ENCODE peak calls at places on chromosomes 7 and 10, in six cellular contexts. One of them, this sample, is unnamed.

GRCh38 chr7:4951903-4952636 is 6.9 kb downstream of the MMD2 start:
- DNase-seq in sigmoid colon: no peak
- DNase-seq in breast epithelium: no peak
- DNase-seq in transverse colon: no peak
- DNase-seq in spleen: no peak
- DNase-seq in GM23338: peak; percentile 59
- DNase-seq in this sample: no peak

GRCh38 chr10:35409094-35409582 is 72.8 kb downstream of the CCNY start:
- DNase-seq in sigmoid colon: peak; percentile 80
- DNase-seq in breast epithelium: no peak
- DNase-seq in transverse colon: no peak
- DNase-seq in spleen: no peak
- DNase-seq in GM23338: no peak
- DNase-seq in this sample: no peak

GRCh38 chr10:36195364-36195763 is 553.3 kb upstream of the FZD8 start:
- DNase-seq in sigmoid colon: no peak
- DNase-seq in breast epithelium: no peak
- DNase-seq in transverse colon: no peak
- DNase-seq in spleen: no peak
- DNase-seq in GM23338: peak; percentile 30
- DNase-seq in this sample: no peak

GRCh38 chr7:83119496-83119895 is 43.2 kb downstream of the PCLO start:
- DNase-seq in sigmoid colon: no peak
- DNase-seq in breast epithelium: no peak
- DNase-seq in transverse colon: no peak
- DNase-seq in spleen: no peak
- DNase-seq in GM23338: no peak
- DNase-seq in this sample: no peak

GRCh38 chr10:103445767-103446567 is 6.2 kb downstream of the CALHM2 start:
- DNase-seq in sigmoid colon: peak; percentile 92
- DNase-seq in breast epithelium: peak; percentile 55
- DNase-seq in transverse colon: peak; percentile 31
- DNase-seq in spleen: no peak
- DNase-seq in GM23338: no peak
- DNase-seq in this sample: no peak

GRCh38 chr10:49419005-49419404 is 23.1 kb upstream of the DRGX start:
- DNase-seq in sigmoid colon: no peak
- DNase-seq in breast epithelium: peak; percentile 67
- DNase-seq in transverse colon: no peak
- DNase-seq in spleen: no peak
- DNase-seq in GM23338: peak; percentile 72
- DNase-seq in this sample: no peak

GRCh38 chr10:44977287-44978212 is 1.1 kb downstream of the DEPP1 start:
- DNase-seq in sigmoid colon: peak; percentile 69
- DNase-seq in breast epithelium: no peak
- DNase-seq in transverse colon: peak; percentile 20
- DNase-seq in spleen: peak; percentile 79
- DNase-seq in GM23338: no peak
- DNase-seq in this sample: no peak

GRCh38 chr10:44010873-44011602 is 362.4 kb upstream of the ZNF32 start:
- DNase-seq in sigmoid colon: no peak
- DNase-seq in breast epithelium: no peak
- DNase-seq in transverse colon: no peak
- DNase-seq in spleen: no peak
- DNase-seq in GM23338: no peak
- DNase-seq in this sample: peak; percentile 47

GRCh38 chr7:87217983-87218653 is 1.4 kb downstream of the TMEM243 start:
- DNase-seq in sigmoid colon: no peak
- DNase-seq in breast epithelium: no peak
- DNase-seq in transverse colon: no peak
- DNase-seq in spleen: no peak
- DNase-seq in GM23338: no peak
- DNase-seq in this sample: no peak

GRCh38 chr7:17305387-17306171 is 7.1 kb downstream of the AHR start:
- DNase-seq in sigmoid colon: no peak
- DNase-seq in breast epithelium: no peak
- DNase-seq in transverse colon: no peak
- DNase-seq in spleen: no peak
- DNase-seq in GM23338: no peak
- DNase-seq in this sample: no peak

GRCh38 chr10:27819781-27820531 is 74.3 kb upstream of the MKX start:
- DNase-seq in sigmoid colon: peak; percentile 64
- DNase-seq in breast epithelium: no peak
- DNase-seq in transverse colon: no peak
- DNase-seq in spleen: no peak
- DNase-seq in GM23338: no peak
- DNase-seq in this sample: no peak

GRCh38 chr7:82859106-82859850 is 303.4 kb downstream of the PCLO start:
- DNase-seq in sigmoid colon: no peak
- DNase-seq in breast epithelium: no peak
- DNase-seq in transverse colon: no peak
- DNase-seq in spleen: no peak
- DNase-seq in GM23338: no peak
- DNase-seq in this sample: no peak

GRCh38 chr7:18481776-18482175 is 13.8 kb upstream of the HDAC9 start:
- DNase-seq in sigmoid colon: no peak
- DNase-seq in breast epithelium: no peak
- DNase-seq in transverse colon: no peak
- DNase-seq in spleen: no peak
- DNase-seq in GM23338: no peak
- DNase-seq in this sample: no peak

GRCh38 chr7:101507791-101508252 is 121.3 kb downstream of the MYL10 start:
- DNase-seq in sigmoid colon: no peak
- DNase-seq in breast epithelium: no peak
- DNase-seq in transverse colon: peak; percentile 14
- DNase-seq in spleen: no peak
- DNase-seq in GM23338: peak; percentile 97
- DNase-seq in this sample: no peak

GRCh38 chr7:32481921-32482320 is 8.3 kb downstream of the LSM5 start:
- DNase-seq in sigmoid colon: no peak
- DNase-seq in breast epithelium: no peak
- DNase-seq in transverse colon: no peak
- DNase-seq in spleen: no peak
- DNase-seq in GM23338: no peak
- DNase-seq in this sample: no peak

GRCh38 chr7:86925221-86925620 is 134.2 kb downstream of the ELAPOR2 start:
- DNase-seq in sigmoid colon: no peak
- DNase-seq in breast epithelium: no peak
- DNase-seq in transverse colon: no peak
- DNase-seq in spleen: no peak
- DNase-seq in GM23338: no peak
- DNase-seq in this sample: no peak

GRCh38 chr7:121099572-121099971 is 111.1 kb downstream of the CPED1 start:
- DNase-seq in sigmoid colon: no peak
- DNase-seq in breast epithelium: no peak
- DNase-seq in transverse colon: no peak
- DNase-seq in spleen: no peak
- DNase-seq in GM23338: peak; percentile 76
- DNase-seq in this sample: no peak

GRCh38 chr7:141946874-141947273 is at the start of gene CLEC5A:
- DNase-seq in sigmoid colon: no peak
- DNase-seq in breast epithelium: no peak
- DNase-seq in transverse colon: no peak
- DNase-seq in spleen: no peak
- DNase-seq in GM23338: no peak
- DNase-seq in this sample: no peak
- TF ChIP-seq POLR2AphosphoS5 in sigmoid colon: no peak
- TF ChIP-seq POLR2AphosphoS5 in breast epithelium: no peak
- TF ChIP-seq POLR2AphosphoS5 in transverse colon: no peak
- TF ChIP-seq POLR2AphosphoS5 in spleen: no peak
- TF ChIP-seq POLR2AphosphoS5 in GM23338: no peak
- TF ChIP-seq POLR2AphosphoS5 in this sample: no peak

GRCh38 chr10:114719311-114719710 is 61.2 kb upstream of the ABLIM1 start:
- DNase-seq in sigmoid colon: no peak
- DNase-seq in breast epithelium: no peak
- DNase-seq in transverse colon: peak; percentile 14
- DNase-seq in spleen: no peak
- DNase-seq in GM23338: no peak
- DNase-seq in this sample: no peak
- TF ChIP-seq POLR2AphosphoS5 in sigmoid colon: no peak
- TF ChIP-seq POLR2AphosphoS5 in breast epithelium: no peak
- TF ChIP-seq POLR2AphosphoS5 in transverse colon: no peak
- TF ChIP-seq POLR2AphosphoS5 in spleen: no peak
- TF ChIP-seq POLR2AphosphoS5 in GM23338: no peak
- TF ChIP-seq POLR2AphosphoS5 in this sample: no peak

GRCh38 chr7:132373879-132374278 is 202.4 kb downstream of the PLXNA4 start:
- DNase-seq in sigmoid colon: no peak
- DNase-seq in breast epithelium: no peak
- DNase-seq in transverse colon: no peak
- DNase-seq in spleen: peak; percentile 18
- DNase-seq in GM23338: no peak
- DNase-seq in this sample: no peak

GRCh38 chr7:132377043-132377442 is 199.2 kb downstream of the PLXNA4 start:
- DNase-seq in sigmoid colon: no peak
- DNase-seq in breast epithelium: no peak
- DNase-seq in transverse colon: no peak
- DNase-seq in spleen: no peak
- DNase-seq in GM23338: no peak
- DNase-seq in this sample: no peak

GRCh38 chr7:132371948-132372347 is 204.3 kb downstream of the PLXNA4 start:
- DNase-seq in sigmoid colon: no peak
- DNase-seq in breast epithelium: no peak
- DNase-seq in transverse colon: no peak
- DNase-seq in spleen: no peak
- DNase-seq in GM23338: no peak
- DNase-seq in this sample: no peak

GRCh38 chr7:132376361-132377013 is 199.8 kb downstream of the PLXNA4 start:
- DNase-seq in sigmoid colon: no peak
- DNase-seq in breast epithelium: no peak
- DNase-seq in transverse colon: no peak
- DNase-seq in spleen: peak; percentile 8
- DNase-seq in GM23338: no peak
- DNase-seq in this sample: no peak

GRCh38 chr7:132373041-132373440 is 203.2 kb downstream of the PLXNA4 start:
- DNase-seq in sigmoid colon: no peak
- DNase-seq in breast epithelium: no peak
- DNase-seq in transverse colon: no peak
- DNase-seq in spleen: no peak
- DNase-seq in GM23338: no peak
- DNase-seq in this sample: no peak
- TF ChIP-seq POLR2AphosphoS5 in sigmoid colon: no peak
- TF ChIP-seq POLR2AphosphoS5 in breast epithelium: no peak
- TF ChIP-seq POLR2AphosphoS5 in transverse colon: no peak
- TF ChIP-seq POLR2AphosphoS5 in spleen: no peak
- TF ChIP-seq POLR2AphosphoS5 in GM23338: no peak
- TF ChIP-seq POLR2AphosphoS5 in this sample: no peak

DNA sequence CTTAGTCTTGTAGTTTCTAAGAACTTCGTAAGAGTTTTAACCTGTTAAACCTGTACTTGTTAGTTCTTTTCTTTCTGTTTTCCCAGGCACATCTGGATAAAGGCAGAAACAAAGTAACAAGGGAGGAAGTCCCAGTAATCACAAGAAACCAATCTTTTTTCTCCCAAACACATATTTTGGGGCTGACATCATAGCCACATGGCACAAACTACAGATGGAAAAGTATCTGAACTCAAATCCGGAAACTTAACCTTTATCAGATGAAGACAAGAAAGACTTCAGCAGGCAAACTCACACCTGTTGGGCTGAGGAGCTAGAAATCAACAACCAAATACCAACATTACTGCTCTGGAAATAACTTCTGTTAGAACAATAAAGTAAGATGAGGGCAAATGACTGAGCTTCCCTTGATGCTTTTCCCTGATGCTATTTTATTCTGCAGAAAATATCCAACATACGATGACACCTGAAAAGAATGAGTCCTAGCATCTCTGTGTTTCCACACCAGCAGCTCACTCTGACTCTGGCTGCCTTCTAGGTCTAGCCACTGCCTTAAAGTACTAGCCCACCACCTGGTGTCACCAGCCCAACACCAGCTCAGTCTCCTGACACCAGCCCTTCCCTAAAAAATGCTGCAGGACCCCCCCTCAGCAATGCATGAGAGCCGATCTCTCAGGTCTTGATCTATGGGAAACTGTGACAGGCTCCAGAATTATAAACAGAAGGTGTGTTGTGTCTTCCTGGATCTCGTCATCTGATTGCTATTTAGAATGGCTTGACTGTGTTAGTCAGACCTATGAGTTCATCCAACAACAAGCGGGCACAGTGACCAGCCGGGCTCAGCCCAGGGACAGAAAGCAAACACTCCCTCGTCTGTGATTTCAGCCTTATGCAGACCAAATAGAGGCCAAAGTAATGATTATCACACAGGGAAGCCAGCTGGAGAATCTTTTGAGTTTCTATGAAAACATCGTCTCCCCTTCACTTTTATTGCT is 66.8 kb downstream of the CUBN start:
- DNase-seq in sigmoid colon: peak; percentile 69
- DNase-seq in breast epithelium: peak; percentile 65
- DNase-seq in transverse colon: no peak
- DNase-seq in spleen: no peak
- DNase-seq in GM23338: no peak
- DNase-seq in this sample: no peak
- TF ChIP-seq POLR2AphosphoS5 in sigmoid colon: no peak
- TF ChIP-seq POLR2AphosphoS5 in breast epithelium: no peak
- TF ChIP-seq POLR2AphosphoS5 in transverse colon: no peak
- TF ChIP-seq POLR2AphosphoS5 in spleen: no peak
- TF ChIP-seq POLR2AphosphoS5 in GM23338: no peak
- TF ChIP-seq POLR2AphosphoS5 in this sample: no peak

DNA sequence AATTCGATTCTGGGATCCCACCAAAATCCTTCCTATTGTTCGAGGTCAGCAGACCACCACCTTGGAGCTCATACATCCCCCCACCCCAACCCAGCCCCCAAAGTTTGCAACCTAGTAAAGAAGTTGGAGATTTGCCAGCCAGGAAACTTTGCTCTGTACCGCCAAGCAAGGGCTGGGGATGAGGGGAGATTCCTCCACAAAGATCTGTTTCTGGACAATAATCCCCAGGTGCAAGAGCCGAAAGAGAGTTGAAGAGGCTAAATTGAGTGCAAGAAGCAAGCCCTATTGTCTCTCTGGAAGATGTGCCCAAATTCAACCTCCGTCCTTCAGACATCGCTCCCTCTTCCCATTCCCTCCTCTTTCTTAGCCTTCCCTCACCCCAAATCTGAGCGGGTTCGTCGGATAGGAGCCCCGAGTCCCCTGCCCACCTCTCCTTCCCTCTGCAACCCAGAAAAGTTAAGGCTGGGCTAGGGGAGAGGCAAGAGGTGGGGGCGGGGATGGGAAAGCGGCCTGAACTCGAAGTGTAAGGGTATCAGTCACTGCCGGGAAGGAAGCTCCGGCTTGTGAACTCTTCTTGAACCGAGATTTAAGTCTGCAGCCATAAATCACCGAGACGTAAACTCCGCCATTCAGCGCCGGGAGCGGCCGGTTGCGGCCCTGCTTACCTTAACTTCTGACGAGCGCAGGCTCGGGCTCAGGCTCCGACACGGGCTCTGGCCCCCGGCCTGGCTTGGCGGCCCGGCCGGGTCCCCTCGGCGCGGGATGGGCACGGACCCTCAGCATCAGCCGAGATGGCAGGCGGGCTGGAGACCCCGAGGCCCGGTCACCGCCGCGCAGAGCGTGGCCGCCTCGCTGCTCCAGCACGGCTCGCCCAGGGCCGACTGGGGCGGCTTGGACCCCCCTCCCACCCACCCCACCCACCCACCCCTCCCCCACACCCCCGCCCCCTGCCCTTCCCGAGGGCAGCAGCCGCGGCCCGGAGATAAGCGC is 10.8 kb upstream of the HOXA2 start:
- DNase-seq in sigmoid colon: peak; percentile 90
- DNase-seq in breast epithelium: peak; percentile 23
- DNase-seq in transverse colon: peak; percentile 80
- DNase-seq in spleen: no peak
- DNase-seq in GM23338: peak; percentile 84
- DNase-seq in this sample: no peak
- TF ChIP-seq POLR2AphosphoS5 in sigmoid colon: peak; percentile 86
- TF ChIP-seq POLR2AphosphoS5 in breast epithelium: peak; percentile 48
- TF ChIP-seq POLR2AphosphoS5 in transverse colon: peak; percentile 82
- TF ChIP-seq POLR2AphosphoS5 in spleen: peak; percentile 78
- TF ChIP-seq POLR2AphosphoS5 in GM23338: no peak
- TF ChIP-seq POLR2AphosphoS5 in this sample: no peak